ENCODE peak calls at places on chromosomes 7 and 10, in seven cellular contexts. Y, D, O, B, U, T and G are unnamed samples.

GRCh38 chr7:149444260-149444659 is 16.6 kb downstream of the ZNF777 start:
- DNase-seq in Y (no peak), D (no peak), O (no peak), B (no peak), U (no peak), T (peak; percentile 28), G (no peak)

GRCh38 chr7:44964384-44964830 is 14.4 kb downstream of the MYO1G start:
- DNase-seq in Y (no peak), D (no peak), O (no peak), B (no peak), U (peak; percentile 71), T (peak; percentile 55), G (no peak)

GRCh38 chr7:725223-726005 is 1.1 kb upstream of the DNAAF5 start:
- DNase-seq in Y (no peak), D (no peak), O (peak; percentile 88), B (no peak), U (no peak), T (no peak), G (no peak)

GRCh38 chr10:131500892-131501291 is 189.4 kb upstream of the TCERG1L start:
- DNase-seq in Y (no peak), D (no peak), O (no peak), B (no peak), U (no peak), T (no peak), G (no peak)

GRCh38 chr7:2527505-2528464 is 8.2 kb downstream of the LFNG start:
- DNase-seq in Y (no peak), D (no peak), O (peak; percentile 86), B (peak; percentile 84), U (no peak), T (no peak), G (no peak)

GRCh38 chr10:55509168-55509567 is 708.1 kb upstream of the PCDH15 start:
- DNase-seq in Y (no peak), D (no peak), O (no peak), B (no peak), U (no peak), T (no peak), G (no peak)

GRCh38 chr10:44462338-44462914 is 77.5 kb upstream of the CXCL12 start:
- DNase-seq in Y (no peak), D (no peak), O (no peak), B (no peak), U (no peak), T (no peak), G (no peak)

GRCh38 chr7:93453264-93453663 is 121.3 kb downstream of the CALCR start:
- DNase-seq in Y (no peak), D (no peak), O (no peak), B (no peak), U (no peak), T (no peak), G (no peak)

GRCh38 chr7:105788356-105788755 is 88.0 kb downstream of the ATXN7L1 start:
- DNase-seq in Y (no peak), D (no peak), O (no peak), B (no peak), U (no peak), T (no peak), G (no peak)

GRCh38 chr7:1508277-1508758 is 4.1 kb upstream of the INTS1 start:
- DNase-seq in Y (no peak), D (no peak), O (peak; percentile 59), B (no peak), U (no peak), T (no peak), G (no peak)

GRCh38 chr7:148121426-148121825 is 469.1 kb upstream of the C7orf33 start:
- DNase-seq in Y (no peak), D (no peak), O (no peak), B (no peak), U (no peak), T (no peak), G (no peak)

GRCh38 chr10:87790185-87790584 is 27.8 kb downstream of the ATAD1 start:
- DNase-seq in Y (no peak), D (no peak), O (no peak), B (no peak), U (no peak), T (no peak), G (no peak)

GRCh38 chr7:28626629-28627262 is 214.4 kb downstream of the CREB5 start:
- DNase-seq in Y (peak; percentile 40), D (no peak), O (peak; percentile 45), B (peak; percentile 25), U (peak; percentile 60), T (peak; percentile 81), G (peak; percentile 31)

GRCh38 chr10:32041290-32042028 is 14.8 kb downstream of the KIF5B start:
- DNase-seq in Y (no peak), D (no peak), O (no peak), B (no peak), U (no peak), T (no peak), G (no peak)

GRCh38 chr7:134425777-134426176 is 33.1 kb downstream of the AKR1B1 start:
- DNase-seq in Y (no peak), D (no peak), O (no peak), B (no peak), U (no peak), T (no peak), G (no peak)

GRCh38 chr7:137992738-137993394 is 9.0 kb downstream of the CREB3L2 start:
- DNase-seq in Y (no peak), D (no peak), O (peak; percentile 60), B (peak; percentile 78), U (no peak), T (no peak), G (peak; percentile 9)

GRCh38 chr10:78771215-78771614 is 297.6 kb upstream of the ZMIZ1 start:
- DNase-seq in Y (no peak), D (no peak), O (no peak), B (no peak), U (no peak), T (no peak), G (no peak)

GRCh38 chr10:78768882-78769281 is 299.9 kb upstream of the ZMIZ1 start:
- DNase-seq in Y (no peak), D (no peak), O (no peak), B (no peak), U (no peak), T (no peak), G (no peak)

GRCh38 chr10:78772083-78772482 is 296.7 kb upstream of the ZMIZ1 start:
- DNase-seq in Y (no peak), D (no peak), O (no peak), B (no peak), U (no peak), T (no peak), G (no peak)

GRCh38 chr10:78769526-78769925 is 299.2 kb upstream of the ZMIZ1 start:
- DNase-seq in Y (no peak), D (no peak), O (no peak), B (no peak), U (no peak), T (no peak), G (no peak)

DNA sequence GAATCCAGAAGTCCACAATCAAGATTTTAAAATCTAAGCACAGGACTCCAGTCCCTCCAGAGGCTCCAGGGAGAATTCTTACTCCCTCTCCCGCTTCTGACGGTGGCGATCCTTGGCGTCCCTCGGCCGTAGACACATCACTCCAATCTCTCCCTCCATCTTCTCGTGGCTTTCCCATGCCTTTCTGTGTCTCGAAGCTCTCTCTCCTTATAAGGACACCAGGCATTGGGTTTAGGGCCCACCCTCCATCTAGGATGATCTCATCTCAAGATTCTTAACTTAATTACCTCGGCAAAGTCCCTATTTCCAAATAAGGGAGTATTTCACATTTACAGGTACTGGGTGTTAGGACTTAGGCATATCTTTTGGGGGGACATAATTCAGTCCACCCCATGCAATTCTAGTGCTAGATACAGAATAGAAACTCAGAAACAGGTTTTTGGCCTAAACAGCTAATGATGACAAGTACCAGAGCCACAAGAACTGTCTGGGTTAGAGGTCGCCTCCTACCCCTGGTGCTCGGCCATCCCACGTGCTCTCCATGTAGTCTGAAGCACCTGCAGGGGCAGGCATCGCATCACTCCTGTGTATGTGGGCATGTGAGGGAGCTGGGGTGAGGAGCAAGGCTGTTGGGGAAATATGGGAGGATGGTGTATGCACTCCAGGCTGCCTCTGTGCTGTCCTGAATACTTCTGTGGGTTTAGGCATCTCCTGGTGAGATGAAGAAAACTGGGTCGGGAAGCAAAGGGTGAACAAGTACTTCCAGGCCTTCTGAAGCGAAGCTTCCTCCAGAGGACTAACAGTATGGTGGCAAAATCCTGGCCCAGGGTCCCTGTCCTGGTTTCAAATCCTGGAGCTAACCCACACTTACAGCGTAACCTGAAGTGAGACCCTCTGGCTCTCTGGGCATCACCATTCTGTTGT is 298.3 kb upstream of the ZMIZ1 start:
- DNase-seq in Y (no peak), D (no peak), O (no peak), B (no peak), U (no peak), T (no peak), G (no peak)
- TF ChIP-seq JUND in Y (no peak), D (no peak), O (no peak), B (no peak), U (no peak), T (no peak), G (no peak)

GRCh38 chr7:98913026-98913425 is 34.7 kb downstream of the TRRAP start:
- DNase-seq in Y (no peak), D (no peak), O (no peak), B (no peak), U (no peak), T (no peak), G (no peak)
- TF ChIP-seq JUND in Y (no peak), D (no peak), O (no peak), B (no peak), U (no peak), T (no peak), G (no peak)

DNA sequence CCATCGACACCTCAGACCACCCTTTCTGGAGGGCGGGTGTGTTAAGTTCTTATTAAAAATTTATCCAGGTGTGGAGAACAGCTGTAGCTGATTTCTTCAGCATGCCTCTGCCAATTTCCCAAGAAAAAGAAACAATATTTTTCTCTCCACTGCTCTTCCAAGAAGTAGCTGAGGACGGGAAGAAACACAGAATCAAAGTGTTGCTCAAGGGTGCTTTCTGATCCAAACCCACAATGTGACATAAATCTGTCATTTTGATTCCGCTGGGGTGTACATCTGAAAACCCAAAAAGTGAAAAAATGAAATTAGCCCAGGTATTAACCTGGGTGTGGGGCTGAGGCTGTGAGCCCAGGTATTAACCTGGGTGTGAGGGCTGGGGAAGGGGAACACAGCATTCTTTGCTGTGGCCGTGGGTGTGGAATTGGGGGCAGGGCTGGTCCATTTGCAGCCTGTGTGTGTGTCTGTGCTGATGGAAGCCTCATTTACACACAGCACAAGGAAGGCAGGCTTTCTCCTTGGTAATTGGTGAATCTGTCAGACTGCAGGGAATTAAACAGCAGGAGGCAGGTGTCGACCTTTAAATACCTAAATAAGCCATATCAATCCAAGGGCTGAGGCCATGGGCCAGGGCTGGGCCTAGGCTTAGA is 48.4 kb upstream of the CCDC3 start:
- DNase-seq in Y (no peak), D (no peak), O (no peak), B (no peak), U (no peak), T (no peak), G (no peak)
- TF ChIP-seq JUND in Y (no peak), D (no peak), O (no peak), B (no peak), U (no peak), T (no peak), G (no peak)

DNA sequence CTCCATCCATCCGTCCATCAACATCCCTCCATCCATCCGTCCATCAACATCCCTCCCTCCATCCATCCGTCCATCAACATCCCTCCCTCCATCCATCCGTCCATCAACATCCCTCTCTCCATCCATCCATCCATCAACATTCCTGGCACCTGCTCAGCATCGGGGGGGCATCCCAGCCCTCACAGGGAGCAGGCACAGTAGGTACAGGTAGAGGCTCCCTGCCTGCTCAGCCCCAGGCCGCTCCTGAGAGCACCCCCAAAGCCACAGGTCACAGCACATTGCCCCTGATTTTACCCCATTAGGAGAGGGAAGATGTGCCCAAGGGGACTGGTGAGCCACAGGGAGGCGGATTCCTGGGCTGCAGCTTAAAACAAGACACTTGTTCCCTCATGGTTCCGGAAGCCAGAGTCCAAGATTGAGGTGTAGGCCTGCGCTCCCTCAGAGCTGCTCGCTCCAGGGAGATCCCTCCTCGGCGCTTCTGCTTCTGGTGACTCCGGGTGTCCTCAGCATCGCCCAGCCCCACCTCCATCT is 21.1 kb upstream of the CFAP46 start:
- DNase-seq in Y (no peak), D (no peak), O (no peak), B (no peak), U (no peak), T (no peak), G (no peak)
- TF ChIP-seq JUND in Y (no peak), D (no peak), O (no peak), B (no peak), U (no peak), T (no peak), G (no peak)